ENCODE peak calls at places on chromosomes 11 and 22, in five cellular contexts. Z is right atrium auricular region; U is stimulated activated CD4-positive, alpha-beta T cell treated with anti-CD3 and anti-CD28 coated beads, Interleukin-1b, Interleukin-23, amount 100 ng/mL, for 4 hours; V is left lobe of liver; B is fibroblast of lung. W is an unnamed sample.

GRCh38 chr11:26045082-26045481 is 286.8 kb upstream of the ANO3 start:
- DNase-seq in Z (no peak), U (no peak), V (no peak), B (peak; percentile 12), W (no peak)

GRCh38 chr11:69007978-69008381 is 5.1 kb downstream of the MRGPRF start:
- DNase-seq in Z (no peak), U (no peak), V (peak; percentile 94), B (peak; percentile 89), W (no peak)

GRCh38 chr11:119093951-119094815 is 7.5 kb downstream of the DPAGT1 start:
- DNase-seq in Z (no peak), U (peak; percentile 50), V (peak; percentile 56), B (peak; percentile 43), W (no peak)

GRCh38 chr11:33941637-33942160 is 49.8 kb upstream of the LMO2 start:
- DNase-seq in Z (peak; percentile 75), U (no peak), V (no peak), B (no peak), W (no peak)

GRCh38 chr22:46897246-46897623 is 134.8 kb downstream of the TBC1D22A start:
- DNase-seq in Z (no peak), U (no peak), V (no peak), B (no peak), W (no peak)

GRCh38 chr11:126421243-126421642 is 65.8 kb downstream of the ST3GAL4 start:
- DNase-seq in Z (no peak), U (no peak), V (no peak), B (no peak), W (no peak)

GRCh38 chr11:68371176-68372041 is 59.0 kb downstream of the LRP5 start:
- DNase-seq in Z (peak; percentile 67), U (no peak), V (no peak), B (no peak), W (no peak)

GRCh38 chr11:61695917-61696316 is 15.7 kb downstream of the DAGLA start:
- DNase-seq in Z (peak; percentile 94), U (peak; percentile 85), V (no peak), B (peak; percentile 41), W (no peak)